ENCODE peak calls at places on chromosomes 4 and X, in six cellular contexts. M, H, A, X, W and N are unnamed samples.

GRCh38 chr4:39898015-39898414 is 79.7 kb downstream of the PDS5A start:
- DNase-seq in M (no peak), H (no peak), A (no peak), X (no peak), W (no peak), N (no peak)

GRCh38 chr4:83212041-83212851 is 72.4 kb downstream of the COQ2 start:
- DNase-seq in M (peak; percentile 90), H (no peak), A (no peak), X (peak; percentile 47), W (no peak), N (no peak)

GRCh38 chr4:111650146-111650545 is 495.1 kb upstream of the FAM241A start:
- DNase-seq in M (no peak), H (no peak), A (no peak), X (no peak), W (no peak), N (no peak)

GRCh38 chr4:88166608-88167007 is 8.2 kb upstream of the ABCG2 start:
- DNase-seq in M (no peak), H (no peak), A (no peak), X (no peak), W (no peak), N (no peak)

GRCh38 chr4:183746305-183747229 is 87.5 kb downstream of the TRAPPC11 start:
- DNase-seq in M (peak; percentile 42), H (no peak), A (no peak), X (no peak), W (no peak), N (no peak)

GRCh38 chrX:119753639-119754257 is 4.6 kb upstream of the SOWAHD start:
- DNase-seq in M (peak; percentile 77), H (no peak), A (no peak), X (no peak), W (no peak), N (no peak)

GRCh38 chrX:136268051-136269048 is 17.1 kb upstream of the MAP7D3 start:
- DNase-seq in M (peak; percentile 52), H (no peak), A (peak; percentile 35), X (peak; percentile 34), W (peak; percentile 44), N (no peak)

GRCh38 chrX:150572206-150572605 is 3.8 kb downstream of the MTM1 start:
- DNase-seq in M (no peak), H (no peak), A (no peak), X (no peak), W (no peak), N (no peak)

GRCh38 chr4:156888762-156889161 is 82.8 kb downstream of the PDGFC start:
- DNase-seq in M (no peak), H (no peak), A (no peak), X (no peak), W (no peak), N (no peak)

GRCh38 chrX:50779694-50780093 is 34.3 kb downstream of the SHROOM4 start:
- DNase-seq in M (no peak), H (no peak), A (no peak), X (no peak), W (no peak), N (no peak)

GRCh38 chr4:74531952-74532794 is 87.2 kb downstream of the AREG start:
- DNase-seq in M (peak; percentile 68), H (no peak), A (no peak), X (peak; percentile 10), W (no peak), N (peak; percentile 62)

GRCh38 chr4:147487616-147488015 is 6.7 kb downstream of the EDNRA start:
- DNase-seq in M (no peak), H (no peak), A (no peak), X (no peak), W (no peak), N (no peak)

GRCh38 chr4:109916003-109916399 is 3.3 kb downstream of the EGF start:
- DNase-seq in M (peak; percentile 25), H (no peak), A (no peak), X (no peak), W (no peak), N (no peak)

GRCh38 chrX:3124041-3124440 is 82.8 kb downstream of the ARSF start:
- DNase-seq in M (no peak), H (no peak), A (no peak), X (no peak), W (no peak), N (no peak)

GRCh38 chr4:11297201-11297600 is 131.5 kb downstream of the HS3ST1 start:
- DNase-seq in M (no peak), H (no peak), A (no peak), X (no peak), W (no peak), N (no peak)

GRCh38 chr4:84378983-84379382 is 120.1 kb downstream of the NKX6-1 start:
- DNase-seq in M (no peak), H (no peak), A (no peak), X (no peak), W (no peak), N (no peak)

DNA sequence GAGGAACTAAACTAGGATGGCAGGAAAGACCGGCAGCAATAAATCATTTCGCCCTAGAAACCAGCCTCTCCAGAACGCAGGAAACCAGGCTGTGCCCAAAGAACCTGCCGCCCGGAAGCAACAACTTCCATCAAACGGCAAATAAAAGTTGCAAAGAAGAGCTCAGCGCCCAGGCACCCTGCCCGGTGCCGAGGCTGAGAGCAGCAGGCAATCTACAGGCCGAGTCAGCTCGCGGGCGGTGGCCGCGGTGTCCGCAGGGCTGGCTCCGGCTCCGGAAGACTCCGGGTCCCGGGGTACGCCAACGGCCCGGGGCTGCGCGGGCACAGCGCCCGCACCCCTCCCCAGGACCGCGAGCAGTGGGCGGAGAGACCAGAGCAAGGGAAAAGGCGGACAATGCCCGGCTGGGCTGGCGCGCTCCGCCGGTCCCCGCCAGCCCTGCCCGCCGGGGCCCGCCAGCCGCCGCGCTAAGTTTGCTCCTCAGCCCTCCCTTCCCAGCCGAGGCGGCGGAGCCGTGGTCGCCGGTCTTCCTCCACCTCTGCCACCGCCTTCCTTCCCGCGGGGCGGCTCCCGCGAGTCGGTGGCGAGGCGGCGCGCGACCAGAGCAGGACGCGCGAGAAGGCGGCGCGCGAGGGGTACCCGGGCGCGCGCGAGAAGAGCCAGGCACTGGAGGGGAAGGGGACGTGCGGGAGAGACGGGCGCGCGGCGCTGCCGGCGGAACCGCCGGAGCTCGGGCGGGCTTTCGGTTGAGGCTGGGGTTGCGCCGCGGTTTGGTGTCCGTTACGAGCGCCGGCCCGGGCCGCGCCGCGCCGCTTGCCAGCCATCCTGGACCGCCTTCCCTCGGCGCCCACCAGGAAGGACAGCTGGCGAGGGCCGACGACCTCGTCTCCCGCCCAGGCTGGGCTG is 733 bp downstream of the FRYL start:
- DNase-seq in M (peak; percentile 82), H (peak; percentile 72), A (peak; percentile 79), X (peak; percentile 71), W (peak; percentile 39), N (no peak)
- TF ChIP-seq CTCF in M (peak; percentile 25), H (peak; percentile 34), A (no peak), X (peak; percentile 47), W (no peak), N (peak; percentile 58)

GRCh38 chr4:121145430-121145829 is 18.7 kb downstream of the TNIP3 start:
- DNase-seq in M (no peak), H (no peak), A (no peak), X (no peak), W (no peak), N (no peak)
- TF ChIP-seq CTCF in M (no peak), H (no peak), A (no peak), X (no peak), W (no peak), N (no peak)

GRCh38 chr4:121655320-121656268 is 41.2 kb downstream of the ANXA5 start:
- DNase-seq in M (no peak), H (no peak), A (no peak), X (no peak), W (no peak), N (no peak)

GRCh38 chr4:121654738-121655137 is 42.0 kb downstream of the ANXA5 start:
- DNase-seq in M (peak; percentile 36), H (no peak), A (no peak), X (peak; percentile 25), W (no peak), N (no peak)

GRCh38 chr4:121653986-121654385 is 42.8 kb downstream of the ANXA5 start:
- DNase-seq in M (no peak), H (no peak), A (no peak), X (no peak), W (no peak), N (no peak)

GRCh38 chr4:121658125-121658524 is 38.7 kb downstream of the ANXA5 start:
- DNase-seq in M (no peak), H (no peak), A (no peak), X (no peak), W (no peak), N (no peak)

GRCh38 chr4:121656269-121656641 is 40.5 kb downstream of the ANXA5 start:
- DNase-seq in M (peak; percentile 79), H (no peak), A (peak; percentile 44), X (peak; percentile 13), W (peak; percentile 27), N (peak; percentile 50)
- TF ChIP-seq CTCF in M (peak; percentile 55), H (peak; percentile 50), A (peak; percentile 14), X (peak; percentile 47), W (peak; percentile 32), N (peak; percentile 67)

DNA sequence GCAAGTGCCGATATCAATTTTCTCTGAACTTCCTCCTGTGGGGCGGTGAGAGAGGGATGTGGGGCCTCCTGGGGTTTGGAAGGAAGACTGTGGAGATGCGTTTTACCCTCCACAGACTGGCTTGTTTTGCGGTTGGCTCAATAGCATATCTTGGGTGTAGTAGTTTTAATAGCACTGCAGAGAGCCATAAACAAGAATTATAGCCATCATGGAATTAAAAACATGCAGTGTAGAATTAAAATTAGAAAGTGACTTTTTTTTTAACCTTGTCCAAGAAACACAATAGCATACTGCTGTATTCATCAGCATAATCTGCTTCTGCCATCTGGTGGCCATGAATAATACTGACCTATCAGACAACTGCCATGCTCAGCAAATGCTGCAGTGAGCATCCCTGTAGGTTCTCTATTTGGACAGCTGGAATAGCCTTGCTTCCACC is 47.3 kb upstream of the SCML1 start:
- DNase-seq in M (peak; percentile 49), H (no peak), A (peak; percentile 54), X (peak; percentile 26), W (peak; percentile 76), N (peak; percentile 26)
- TF ChIP-seq CTCF in M (peak; percentile 40), H (peak; percentile 71), A (peak; percentile 83), X (peak; percentile 32), W (peak; percentile 78), N (peak; percentile 67)

GRCh38 chrX:133190877-133191738 is 27.0 kb downstream of the TFDP3 start:
- DNase-seq in M (no peak), H (no peak), A (no peak), X (no peak), W (no peak), N (no peak)
- TF ChIP-seq CTCF in M (no peak), H (no peak), A (no peak), X (no peak), W (no peak), N (no peak)